ENCODE peak calls at places on chromosomes 1 and 21, in ten cellular contexts. K, M, R, Z, T, N, A, U, W and Q are unnamed samples. For H3K36me3, the result is how much of the 10 kb centered on the place peaks cover.

GRCh38 chr1:40703316-40703715 is 11.8 kb downstream of the NFYC start:
- DNase-seq in N (peak), T (peak), A (no peak), Z (no peak), U (no peak), K (no peak), W (no peak), R (no peak), M (no peak), Q (no peak)

GRCh38 chr1:172885411-172885810 is 165.3 kb downstream of the TNFSF18 start:
- DNase-seq in W (no peak), U (no peak), R (no peak), N (no peak), T (no peak), Z (no peak), M (no peak), A (no peak), K (no peak), Q (no peak)

GRCh38 chr1:152047954-152048640 is 11.3 kb upstream of the S100A11 start:
- DNase-seq in K (peak), T (peak), N (peak), U (peak), R (peak), Z (peak), W (peak), A (peak), M (peak), Q (peak)

GRCh38 chr1:10626011-10626731 is 151.4 kb downstream of the PEX14 start:
- DNase-seq in R (no peak), W (no peak), M (no peak), N (no peak), U (no peak), T (no peak), Z (no peak), A (no peak), K (no peak), Q (no peak)

GRCh38 chr1:31264790-31265386 is 25.2 kb upstream of the NKAIN1 start:
- DNase-seq in M (peak), N (no peak), T (no peak), K (no peak), W (no peak), R (no peak), U (peak), Z (no peak), A (no peak), Q (peak)

GRCh38 chr1:207021139-207021861 is 11.3 kb downstream of the C1orf116 start:
- DNase-seq in K (no peak), A (no peak), W (no peak), M (no peak), Z (no peak), N (no peak), R (no peak), U (no peak), T (peak), Q (no peak)

GRCh38 chr1:49408346-49408745 is 615.4 kb downstream of the AGBL4 start:
- DNase-seq in Z (no peak), M (no peak), U (no peak), T (no peak), K (no peak), W (no peak), R (no peak), A (no peak), N (no peak), Q (no peak)

GRCh38 chr1:44019398-44020044 is 11.7 kb downstream of the SLC6A9 start:
- DNase-seq in W (no peak), M (no peak), T (no peak), R (no peak), Z (no peak), N (no peak), K (no peak), A (no peak), U (no peak), Q (no peak)

GRCh38 chr1:115463347-115463746 is 125.3 kb upstream of the NGF start:
- DNase-seq in K (no peak), M (peak), N (no peak), W (no peak), Z (no peak), R (no peak), A (no peak), T (no peak), U (no peak), Q (no peak)

GRCh38 chr1:203692565-203693470 is 66.2 kb downstream of the ATP2B4 start:
- DNase-seq in W (peak), Z (peak), A (no peak), T (peak), R (peak), N (peak), K (no peak), M (peak), U (peak), Q (peak)

GRCh38 chr1:234535763-234536515 is 57.0 kb upstream of the TARBP1 start:
- DNase-seq in W (no peak), K (no peak), R (peak), M (peak), T (peak), A (no peak), N (peak), U (peak), Z (peak), Q (peak)

GRCh38 chr21:14773777-14774345 is 227.7 kb upstream of the SAMSN1 start:
- DNase-seq in M (peak), R (no peak), W (peak), A (peak), K (no peak), U (peak), T (no peak), N (peak), Z (no peak), Q (peak)

GRCh38 chr1:28755701-28756100 is 19.0 kb downstream of the YTHDF2 start:
- DNase-seq in K (no peak), M (no peak), R (no peak), Z (no peak), U (no peak), A (no peak), T (peak), N (no peak), W (no peak), Q (no peak)
- H3K36me3 ChIP-seq in K (under half), M (under half), R (under half), Z (under half), U (under half), A (under half), T (under half), N (under half), W (under half), Q (under half)

GRCh38 chr1:25039229-25039628 is 109.2 kb upstream of the RUNX3 start:
- DNase-seq in Z (no peak), N (no peak), A (no peak), U (no peak), R (no peak), M (no peak), W (no peak), K (no peak), T (peak), Q (no peak)

GRCh38 chr1:25038699-25039098 is 108.6 kb upstream of the RUNX3 start:
- DNase-seq in M (no peak), A (no peak), W (no peak), K (no peak), R (no peak), T (no peak), U (no peak), Z (no peak), N (no peak), Q (no peak)

GRCh38 chr1:25042331-25042730 is 112.3 kb upstream of the RUNX3 start:
- DNase-seq in M (no peak), K (no peak), U (no peak), N (no peak), W (no peak), A (no peak), Z (no peak), T (no peak), R (no peak), Q (no peak)

GRCh38 chr1:25041869-25042268 is 111.8 kb upstream of the RUNX3 start:
- DNase-seq in U (no peak), R (no peak), N (no peak), Z (no peak), T (no peak), A (no peak), W (no peak), K (no peak), M (no peak), Q (no peak)

GRCh38 chr1:25040122-25040685 is 110.1 kb upstream of the RUNX3 start:
- DNase-seq in T (no peak), M (no peak), W (no peak), Z (no peak), N (no peak), U (peak), A (no peak), R (no peak), K (no peak), Q (no peak)
- H3K36me3 ChIP-seq in T (under half), M (under half), W (under half), Z (under half), N (under half), U (under half), A (under half), R (under half), K (under half), Q (under half)

DNA sequence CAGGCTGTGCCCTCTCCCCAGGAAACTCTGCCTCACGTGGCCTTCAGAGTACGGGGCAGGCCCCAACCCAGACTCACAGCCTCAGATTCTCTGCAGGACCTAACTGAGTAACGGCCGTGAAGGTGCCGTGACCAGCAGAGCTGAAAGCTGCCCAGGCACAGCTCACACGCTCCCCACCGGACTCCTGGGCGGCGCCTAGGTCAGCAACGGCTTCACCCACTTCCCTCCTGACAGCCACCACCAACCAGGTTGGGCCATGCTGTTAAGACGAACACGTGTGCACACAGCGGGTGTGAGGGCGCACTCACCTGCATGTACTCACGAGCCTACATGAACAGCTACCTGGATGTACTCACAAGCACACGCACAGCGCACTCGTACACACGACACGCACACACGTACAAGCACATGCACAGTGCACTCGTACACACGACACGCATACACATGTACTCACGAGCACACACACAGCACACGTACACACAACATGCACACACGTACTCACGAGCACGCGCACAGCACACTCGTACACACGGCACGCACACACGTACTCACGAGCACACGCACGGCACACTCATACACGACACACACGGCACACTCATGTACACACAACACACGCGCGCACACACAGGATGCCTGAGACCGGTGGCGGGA is 8.7 kb upstream of the TNFRSF4 start:
- DNase-seq in K (no peak), N (no peak), M (no peak), R (no peak), A (no peak), W (no peak), U (no peak), Z (no peak), T (no peak), Q (no peak)
- H3K36me3 ChIP-seq in K (under half), N (under half), M (under half), R (half or more), A (under half), W (under half), U (under half), Z (under half), T (half or more), Q (half or more)

GRCh38 chr1:156963621-156964020 is 43.2 kb downstream of the LRRC71 start:
- DNase-seq in U (no peak), R (no peak), N (peak), Z (no peak), M (no peak), W (peak), K (no peak), T (no peak), A (peak), Q (peak)

GRCh38 chr1:156964431-156964830 is 44.0 kb downstream of the LRRC71 start:
- DNase-seq in K (no peak), R (no peak), T (peak), N (no peak), Z (no peak), U (no peak), M (no peak), W (no peak), A (no peak), Q (no peak)

GRCh38 chr1:156959414-156959813 is 39.0 kb downstream of the LRRC71 start:
- DNase-seq in T (peak), A (no peak), N (no peak), U (no peak), Z (no peak), K (no peak), R (no peak), M (no peak), W (no peak), Q (no peak)

GRCh38 chr1:156958247-156958714 is 37.8 kb downstream of the LRRC71 start:
- DNase-seq in A (no peak), M (no peak), Z (no peak), N (no peak), U (no peak), K (no peak), T (no peak), W (no peak), R (no peak), Q (no peak)

DNA sequence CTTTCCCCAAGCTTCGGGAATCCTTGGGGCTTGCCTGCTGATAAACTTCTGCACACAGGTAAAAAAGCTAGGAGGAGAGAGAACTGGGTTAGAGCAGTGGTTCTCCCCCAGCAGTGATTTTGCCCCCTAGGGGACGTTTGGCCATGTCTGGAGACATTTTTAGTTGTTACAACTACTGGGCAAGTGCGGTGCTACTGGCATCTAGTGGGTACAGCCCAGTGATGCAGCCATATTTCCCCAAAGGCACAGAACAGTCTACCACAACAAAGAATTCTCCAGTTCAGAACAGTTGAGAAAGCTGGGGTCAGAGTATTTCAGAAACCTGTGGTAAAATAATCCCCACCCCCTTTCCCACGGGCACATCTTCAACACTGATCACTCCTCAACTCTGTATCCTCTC is 41.3 kb downstream of the LRRC71 start:
- DNase-seq in N (no peak), M (no peak), A (peak), K (no peak), R (no peak), T (no peak), U (no peak), Z (no peak), W (no peak), Q (no peak)
- H3K36me3 ChIP-seq in N (under half), M (under half), A (under half), K (under half), R (half or more), T (under half), U (under half), Z (under half), W (under half), Q (half or more)

GRCh38 chr1:229457436-229457835 is 23.5 kb upstream of the ACTA1 start:
- DNase-seq in N (no peak), K (no peak), U (no peak), T (no peak), W (no peak), Z (no peak), R (no peak), A (no peak), M (no peak), Q (no peak)
- H3K36me3 ChIP-seq in N (under half), K (under half), U (under half), T (under half), W (under half), Z (under half), R (under half), A (half or more), M (under half), Q (half or more)

GRCh38 chr1:169804941-169805340 is 10.2 kb upstream of the METTL18 start:
- DNase-seq in A (no peak), U (no peak), M (no peak), K (no peak), T (no peak), N (no peak), Z (no peak), R (no peak), W (no peak), Q (no peak)
- H3K36me3 ChIP-seq in A (under half), U (under half), M (under half), K (under half), T (under half), N (under half), Z (under half), R (under half), W (under half), Q (under half)

GRCh38 chr21:31700040-31700439 is 31.9 kb downstream of the SCAF4 start:
- DNase-seq in T (no peak), Z (no peak), K (no peak), R (no peak), N (no peak), A (no peak), U (no peak), M (no peak), W (no peak), Q (no peak)
- H3K36me3 ChIP-seq in T (under half), Z (under half), K (under half), R (under half), N (under half), A (half or more), U (under half), M (under half), W (under half), Q (half or more)

GRCh38 chr1:37824001-37824400 is 16.0 kb upstream of the YRDC start:
- DNase-seq in A (no peak), R (no peak), M (no peak), T (no peak), U (no peak), N (no peak), K (no peak), W (no peak), Z (no peak), Q (no peak)
- H3K36me3 ChIP-seq in A (half or more), R (half or more), M (under half), T (under half), U (under half), N (under half), K (under half), W (under half), Z (under half), Q (half or more)